ENCODE peak calls at places on chromosomes 3 and 15, in four cellular contexts. U, J, D and R are unnamed samples. For H3K4me1, the result is how much of the 10 kb centered on the place peaks cover.

GRCh38 chr3:49017229-49017615 is 1.2 kb downstream of the DALRD3 start:
- DNase-seq in U (no peak), D (no peak), J (no peak), R (no peak)

GRCh38 chr3:71127463-71128243 is 455.9 kb downstream of the FOXP1 start:
- DNase-seq in D (no peak), U (no peak), J (peak), R (no peak)

GRCh38 chr15:64697911-64698369 is 77.4 kb downstream of the RBPMS2 start:
- DNase-seq in D (no peak), J (no peak), U (no peak), R (no peak)

GRCh38 chr15:68820205-68820588 is 498 bp downstream of the ANP32A start:
- DNase-seq in D (peak), J (peak), U (peak), R (peak)

GRCh38 chr3:29083607-29084120 is 197.2 kb upstream of the RBMS3 start:
- DNase-seq in U (no peak), J (no peak), D (no peak), R (no peak)

GRCh38 chr15:45611305-45611704 is 23.5 kb upstream of the SQOR start:
- DNase-seq in D (no peak), J (no peak), U (no peak), R (no peak)

GRCh38 chr3:177459397-177459796 is 262.1 kb upstream of the TBL1XR1 start:
- DNase-seq in D (peak), J (peak), U (no peak), R (no peak)

GRCh38 chr3:132622756-132623155 is 25.7 kb downstream of the ACKR4 start:
- DNase-seq in U (no peak), J (no peak), D (no peak), R (no peak)

GRCh38 chr3:47899495-47900108 is 96.7 kb downstream of the DHX30 start:
- DNase-seq in U (no peak), J (no peak), D (no peak), R (no peak)

GRCh38 chr3:57001356-57001755 is 59.1 kb upstream of the SPATA12 start:
- DNase-seq in J (no peak), D (no peak), U (no peak), R (no peak)

GRCh38 chr15:20644896-20645295 is 103.3 kb upstream of the GOLGA6L6 start:
- DNase-seq in D (no peak), J (no peak), U (no peak), R (no peak)

GRCh38 chr15:20644026-20644425 is 102.4 kb upstream of the GOLGA6L6 start:
- DNase-seq in J (no peak), U (no peak), D (no peak), R (no peak)

GRCh38 chr15:20643024-20643770 is 101.6 kb upstream of the GOLGA6L6 start:
- DNase-seq in D (no peak), U (no peak), J (no peak), R (no peak)

GRCh38 chr15:20646529-20647142 is 105.0 kb upstream of the GOLGA6L6 start:
- DNase-seq in J (no peak), D (no peak), U (no peak), R (no peak)

DNA sequence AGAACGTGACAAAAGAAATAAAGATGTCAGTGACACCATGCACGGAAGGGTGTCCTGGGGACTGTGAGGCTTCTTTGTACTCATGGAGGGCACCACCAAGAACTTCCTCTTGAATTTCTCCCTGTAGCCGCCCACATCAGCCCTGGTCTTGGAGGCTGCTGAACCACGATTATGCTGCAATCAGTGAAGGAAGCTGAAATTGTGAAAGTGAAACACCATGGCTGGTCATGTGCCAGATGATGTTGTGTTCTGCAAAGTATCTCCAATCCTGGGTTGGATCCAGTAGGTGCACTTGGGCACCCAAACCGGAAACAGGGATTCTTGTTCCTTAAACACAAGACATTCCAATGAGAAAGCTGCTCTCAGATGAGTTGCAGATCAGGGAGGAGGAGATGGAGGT is 104.4 kb upstream of the GOLGA6L6 start:
- DNase-seq in J (no peak), U (no peak), D (no peak), R (peak)
- H3K4me1 ChIP-seq in J (under half), U (under half), D (under half), R (under half)

DNA sequence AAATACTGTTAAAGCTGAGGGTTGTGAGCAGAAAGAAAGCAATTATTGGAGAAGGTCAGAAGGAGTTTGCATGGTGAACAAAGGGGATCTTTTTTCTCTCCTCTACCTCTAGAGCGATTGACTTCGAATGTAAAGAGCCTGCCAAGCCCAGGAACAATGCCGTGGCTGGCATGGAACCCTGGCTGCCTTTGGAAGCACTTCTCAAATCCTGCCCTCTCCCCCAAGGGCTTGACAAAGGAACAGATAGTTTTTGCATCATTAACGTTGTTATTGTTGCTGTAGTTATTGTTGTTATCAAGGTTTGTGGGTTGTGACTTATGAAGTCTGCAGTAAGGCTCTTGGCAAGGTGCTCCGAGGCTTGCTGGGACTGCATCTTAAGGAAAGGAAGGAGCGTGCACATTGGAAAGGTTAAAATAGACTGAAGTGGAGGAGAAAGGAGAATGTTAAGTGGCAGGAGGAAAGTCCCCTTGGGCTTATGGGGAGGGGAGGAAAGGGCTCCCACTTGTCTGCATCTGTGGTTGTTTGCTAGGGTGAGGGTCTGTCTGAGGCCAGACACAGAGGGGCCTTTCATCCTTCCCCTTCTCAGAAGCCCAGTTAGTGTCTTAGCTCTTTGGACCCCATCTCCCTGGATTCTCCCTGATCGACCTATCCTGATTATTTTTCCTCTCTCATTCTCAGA is 16.8 kb downstream of the PDIA5 start:
- DNase-seq in U (no peak), D (no peak), J (peak), R (no peak)
- H3K4me1 ChIP-seq in U (half or more), D (under half), J (half or more), R (half or more)

GRCh38 chr15:59232476-59232875 is 25.8 kb downstream of the LDHAL6B start:
- DNase-seq in J (no peak), D (no peak), U (no peak), R (no peak)
- H3K4me1 ChIP-seq in J (under half), D (under half), U (under half), R (under half)

GRCh38 chr3:66482005-66482404 is 18.8 kb downstream of the LRIG1 start:
- DNase-seq in J (no peak), U (no peak), D (no peak), R (no peak)

GRCh38 chr3:66485291-66485968 is 15.4 kb downstream of the LRIG1 start:
- DNase-seq in D (no peak), U (no peak), J (no peak), R (no peak)

GRCh38 chr3:66486187-66486586 is 14.6 kb downstream of the LRIG1 start:
- DNase-seq in U (no peak), J (no peak), D (no peak), R (no peak)

GRCh38 chr3:66483006-66483928 is 17.6 kb downstream of the LRIG1 start:
- DNase-seq in J (peak), U (no peak), D (peak), R (peak)

GRCh38 chr3:66484106-66484857 is 16.5 kb downstream of the LRIG1 start:
- DNase-seq in U (no peak), J (no peak), D (no peak), R (no peak)
- H3K4me1 ChIP-seq in U (under half), J (under half), D (under half), R (under half)

GRCh38 chr3:8413337-8413926 is 88.2 kb upstream of the LMCD1 start:
- DNase-seq in D (no peak), J (no peak), U (no peak), R (no peak)
- H3K4me1 ChIP-seq in D (under half), J (under half), U (under half), R (under half)

GRCh38 chr15:41659855-41660234 is 360 bp upstream of the MGA start:
- DNase-seq in D (no peak), U (no peak), J (no peak), R (no peak)

GRCh38 chr15:41661078-41661528 is 898 bp downstream of the MGA start:
- DNase-seq in U (no peak), D (no peak), J (no peak), R (no peak)

GRCh38 chr15:41660235-41661077 is at the start of gene MGA:
- DNase-seq in J (peak), D (peak), U (peak), R (peak)

GRCh38 chr15:41659190-41659589 is 1.0 kb upstream of the MGA start:
- DNase-seq in U (no peak), J (no peak), D (no peak), R (no peak)

GRCh38 chr15:41658689-41659088 is 1.5 kb upstream of the MGA start:
- DNase-seq in D (no peak), J (no peak), U (no peak), R (no peak)
- H3K4me1 ChIP-seq in D (under half), J (under half), U (under half), R (under half)

GRCh38 chr3:127717357-127718243 is 44.8 kb downstream of the ABTB1 start:
- DNase-seq in U (no peak), D (no peak), J (no peak), R (no peak)
- H3K4me1 ChIP-seq in U (under half), D (under half), J (under half), R (under half)

GRCh38 chr15:90659481-90659880 is 57.7 kb upstream of the BLM start:
- DNase-seq in J (no peak), D (no peak), U (no peak), R (no peak)

GRCh38 chr15:90664650-90665287 is 52.4 kb upstream of the BLM start:
- DNase-seq in U (no peak), D (peak), J (peak), R (no peak)

GRCh38 chr15:90654233-90655124 is 62.7 kb upstream of the BLM start:
- DNase-seq in J (no peak), U (no peak), D (no peak), R (no peak)

GRCh38 chr15:90665288-90666134 is 51.6 kb upstream of the BLM start:
- DNase-seq in U (peak), D (peak), J (peak), R (peak)

DNA sequence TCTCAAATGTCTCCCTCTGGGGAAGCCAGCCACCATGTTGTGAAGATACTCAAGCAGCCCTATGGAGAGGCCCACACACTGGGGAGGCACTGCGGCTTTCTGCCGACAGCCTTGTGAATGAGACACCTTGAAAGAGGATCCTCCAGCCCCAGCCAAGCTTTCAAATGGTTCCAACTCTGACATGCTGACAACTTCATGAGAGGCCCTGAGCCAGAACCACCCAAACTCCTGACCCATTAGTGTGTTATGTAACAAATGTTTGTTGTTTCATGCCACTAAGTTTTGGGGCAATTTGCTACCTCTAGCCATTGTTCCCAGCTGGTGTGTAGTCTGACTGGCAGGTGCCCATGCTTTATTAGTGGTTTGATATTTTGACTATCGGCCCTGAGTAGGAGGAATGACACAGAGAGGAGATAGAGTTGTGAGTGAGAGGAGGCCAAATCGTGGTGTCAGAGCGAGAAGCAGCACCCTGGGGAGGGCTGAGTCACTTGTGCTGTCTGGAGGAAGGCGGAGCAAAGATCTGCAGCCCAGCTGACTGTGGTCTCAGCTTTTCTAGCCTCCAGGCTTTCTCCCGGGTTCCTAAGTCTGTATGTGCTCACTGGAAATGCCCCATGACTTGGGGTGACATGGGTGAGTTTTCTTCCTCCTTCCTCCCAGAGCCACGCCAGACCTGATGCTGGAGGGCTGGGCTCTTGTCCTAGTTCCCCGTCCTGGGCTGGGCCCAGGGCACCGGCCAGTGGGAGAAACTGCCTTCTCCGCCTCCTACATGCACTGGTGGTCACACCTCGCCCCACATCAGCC is 56.8 kb upstream of the BLM start:
- DNase-seq in D (peak), J (peak), U (peak), R (peak)
- H3K4me1 ChIP-seq in D (under half), J (under half), U (under half), R (under half)

GRCh38 chr3:152290374-152290773 is 21.6 kb downstream of the MBNL1 start:
- DNase-seq in J (no peak), D (no peak), U (no peak), R (no peak)
- H3K4me1 ChIP-seq in J (under half), D (under half), U (under half), R (under half)